ENCODE peak calls at places on chromosomes 7 and 10, in ten cellular contexts. Q, S, P, N, Z, W, K, H, L and D are unnamed samples.

GRCh38 chr7:22252886-22253536 is 103.9 kb downstream of the RAPGEF5 start:
- DNase-seq in S (no peak), K (no peak), W (no peak), H (no peak), Q (no peak), L (no peak), N (no peak), Z (no peak), P (no peak), D (no peak)

GRCh38 chr7:1897861-1898627 is 228.0 kb downstream of the ELFN1 start:
- DNase-seq in K (no peak), Q (no peak), L (no peak), N (no peak), Z (no peak), H (no peak), W (no peak), P (no peak), S (no peak), D (no peak)

GRCh38 chr10:129945941-129946760 is 17.9 kb downstream of the EBF3 start:
- DNase-seq in H (peak), S (no peak), N (no peak), L (no peak), K (no peak), Q (no peak), P (peak), Z (no peak), W (no peak), D (no peak)

GRCh38 chr7:1354661-1355567 is 104.4 kb downstream of the MICALL2 start:
- DNase-seq in N (no peak), H (peak), W (no peak), Z (no peak), L (no peak), S (no peak), Q (no peak), P (no peak), K (no peak), D (no peak)

GRCh38 chr10:102231357-102232318 is 5.5 kb downstream of the ELOVL3 start:
- DNase-seq in Z (no peak), K (peak), N (no peak), S (no peak), W (peak), Q (peak), L (no peak), H (peak), P (peak), D (no peak)

GRCh38 chr7:4150731-4151130 is 531.4 kb upstream of the FOXK1 start:
- DNase-seq in W (no peak), P (no peak), L (no peak), Z (no peak), Q (no peak), N (no peak), H (no peak), S (no peak), K (no peak), D (no peak)

GRCh38 chr7:141071855-141072547 is 1.9 kb upstream of the TMEM178B start:
- DNase-seq in Q (peak), N (no peak), L (no peak), S (peak), W (no peak), P (no peak), Z (no peak), K (no peak), H (no peak), D (no peak)

GRCh38 chr7:142885311-142886230 is at the start of gene TRPV6:
- DNase-seq in P (no peak), Q (peak), L (no peak), H (peak), S (peak), K (peak), N (no peak), W (no peak), Z (no peak), D (no peak)

GRCh38 chr10:97686301-97686961 is 610 bp downstream of the AVPI1 start:
- DNase-seq in W (peak), Z (no peak), L (no peak), S (no peak), K (no peak), Q (no peak), H (no peak), N (no peak), P (no peak), D (no peak)

GRCh38 chr7:122412441-122412840 is 107.9 kb upstream of the FEZF1 start:
- DNase-seq in N (no peak), Q (no peak), W (no peak), H (no peak), Z (no peak), S (no peak), K (no peak), L (peak), P (peak), D (no peak)

GRCh38 chr7:122442929-122443328 is 138.4 kb upstream of the FEZF1 start:
- DNase-seq in W (no peak), S (no peak), N (no peak), H (no peak), Z (no peak), Q (peak), K (no peak), P (no peak), L (no peak), D (no peak)

GRCh38 chr10:103153765-103154197 is 39.3 kb downstream of the NT5C2 start:
- DNase-seq in S (no peak), N (no peak), L (no peak), K (no peak), W (peak), H (no peak), P (peak), Q (peak), Z (no peak), D (no peak)

GRCh38 chr10:73998623-73999622 is 1.0 kb downstream of the VCL start:
- DNase-seq in L (peak), Z (no peak), P (peak), N (peak), Q (peak), K (peak), S (peak), W (peak), H (peak), D (no peak)

GRCh38 chr10:97365761-97366351 is 31.3 kb upstream of the FRAT2 start:
- DNase-seq in H (peak), S (no peak), W (no peak), Z (no peak), Q (no peak), N (no peak), L (no peak), K (no peak), P (no peak), D (no peak)

GRCh38 chr7:23713285-23714235 is 3.5 kb downstream of the STK31 start:
- DNase-seq in Q (no peak), P (peak), N (peak), K (no peak), H (no peak), L (peak), W (peak), S (no peak), Z (peak), D (peak)

GRCh38 chr10:25505466-25505865 is 330.7 kb downstream of the GPR158 start:
- DNase-seq in Q (no peak), N (no peak), K (no peak), S (no peak), L (no peak), Z (no peak), P (no peak), W (no peak), H (no peak), D (no peak)

GRCh38 chr7:64541438-64542359 is 21.2 kb downstream of the ZNF680 start:
- DNase-seq in L (peak), W (no peak), Q (no peak), P (peak), H (no peak), N (no peak), K (no peak), S (no peak), Z (peak), D (no peak)

GRCh38 chr7:6637544-6638229 is 569 bp downstream of the ZNF316 start:
- DNase-seq in H (peak), L (no peak), Q (peak), K (peak), N (no peak), S (no peak), Z (no peak), P (no peak), W (peak), D (no peak)

GRCh38 chr10:68403701-68404100 is 3.4 kb downstream of the RUFY2 start:
- DNase-seq in L (no peak), N (no peak), Z (no peak), K (no peak), W (no peak), H (no peak), P (no peak), S (no peak), Q (no peak), D (no peak)

GRCh38 chr10:24433705-24434104 is 224.8 kb downstream of the KIAA1217 start:
- DNase-seq in Q (no peak), W (no peak), H (no peak), S (no peak), Z (no peak), P (no peak), L (no peak), N (no peak), K (no peak), D (no peak)

GRCh38 chr10:17006631-17007161 is 122.9 kb downstream of the CUBN start:
- DNase-seq in H (no peak), L (no peak), P (peak), N (no peak), Q (no peak), K (no peak), Z (no peak), S (no peak), W (no peak), D (peak)

GRCh38 chr7:142793156-142793555 is 22.4 kb downstream of the PRSS2 start:
- DNase-seq in W (no peak), Q (no peak), L (peak), S (no peak), H (no peak), K (no peak), P (peak), N (no peak), Z (no peak), D (no peak)

GRCh38 chr10:102813734-102814455 is 23.3 kb downstream of the CYP17A1 start:
- DNase-seq in L (peak), H (no peak), W (no peak), P (peak), S (no peak), Z (no peak), K (no peak), Q (no peak), N (no peak), D (no peak)

GRCh38 chr7:27873981-27874957 is 134.3 kb downstream of the TAX1BP1 start:
- DNase-seq in W (peak), S (no peak), H (no peak), P (peak), Q (no peak), Z (peak), N (no peak), L (peak), K (peak), D (peak)

GRCh38 chr7:81648716-81649115 is 121.1 kb downstream of the HGF start:
- DNase-seq in P (peak), Z (no peak), N (no peak), K (no peak), S (no peak), Q (no peak), H (no peak), W (no peak), L (no peak), D (no peak)

DNA sequence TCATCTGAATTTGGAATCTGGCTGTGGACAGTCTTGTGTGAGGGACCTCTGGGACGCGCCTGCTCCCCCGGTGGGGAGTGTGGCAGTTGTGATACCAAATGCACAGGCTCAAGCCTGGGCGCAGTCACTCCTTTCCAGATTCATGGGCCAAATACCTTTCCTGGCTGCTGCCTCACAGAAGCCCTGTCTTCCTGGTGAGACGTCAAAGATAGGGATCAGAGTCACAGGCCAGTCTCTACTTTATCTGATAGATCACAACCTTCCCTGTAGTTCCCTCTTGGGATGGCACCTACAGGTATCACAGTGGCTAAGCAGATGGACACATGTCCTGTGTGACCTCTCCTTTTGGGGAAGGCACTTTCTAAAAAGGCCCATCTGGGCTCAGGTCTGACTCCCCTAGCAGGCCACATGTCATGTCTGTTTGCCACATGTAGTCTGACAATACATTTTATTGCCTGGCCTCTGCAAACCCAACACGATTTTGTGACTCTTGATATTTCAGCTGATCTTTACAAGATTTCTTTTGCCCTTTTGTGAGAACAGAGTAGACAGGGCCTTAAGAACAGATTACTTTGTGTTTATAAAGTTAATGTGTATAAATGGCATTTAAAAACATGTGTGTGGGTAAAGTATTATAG is 150.1 kb downstream of the SNX10 start:
- DNase-seq in P (no peak), N (no peak), S (no peak), Z (no peak), Q (no peak), L (no peak), K (no peak), W (no peak), H (no peak), D (no peak)
- TF ChIP-seq CTCF in P (no peak), N (no peak), S (no peak), Z (no peak), Q (no peak), L (no peak), K (no peak), W (no peak), H (no peak), D (no peak)

GRCh38 chr7:73599916-73600315 is 21.5 kb upstream of the TBL2 start:
- DNase-seq in Q (no peak), W (no peak), L (no peak), H (no peak), N (no peak), S (no peak), P (no peak), Z (no peak), K (no peak), D (no peak)
- H3K4me3 ChIP-seq in Q (no peak), W (no peak), L (no peak), H (no peak), N (no peak), S (no peak), P (no peak), Z (no peak), K (no peak), D (no peak)

GRCh38 chr7:48337012-48337621 is 165.9 kb downstream of the ABCA13 start:
- DNase-seq in S (no peak), Q (peak), P (peak), N (no peak), H (no peak), Z (no peak), W (peak), L (peak), K (no peak), D (no peak)
- TF ChIP-seq CTCF in S (peak), Q (peak), P (peak), N (peak), H (no peak), Z (peak), W (peak), L (peak), K (no peak), D (peak)

DNA sequence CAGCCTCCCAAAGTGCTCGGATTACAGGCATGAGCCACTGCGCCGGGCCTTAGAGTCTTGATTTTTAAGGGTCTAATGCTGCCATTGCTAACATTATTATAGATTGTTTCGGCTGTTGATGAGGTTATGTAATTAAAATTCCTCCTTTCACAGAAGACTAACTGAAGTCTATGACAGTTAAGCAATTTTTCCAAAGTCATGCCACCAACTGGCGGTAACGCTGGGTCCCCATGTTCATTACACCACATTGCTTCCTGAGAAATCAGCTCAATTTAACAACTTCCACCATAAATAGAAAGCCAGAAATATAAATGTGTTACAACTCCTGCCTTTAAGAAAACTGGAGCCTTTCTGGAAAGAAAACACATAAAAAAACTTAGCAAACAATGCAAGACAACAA is 3.5 kb downstream of the ERLIN1 start:
- DNase-seq in S (no peak), H (no peak), Z (no peak), K (no peak), P (no peak), N (no peak), W (no peak), Q (no peak), L (no peak), D (no peak)
- H3K4me3 ChIP-seq in S (no peak), H (no peak), Z (no peak), K (no peak), P (no peak), N (no peak), W (no peak), Q (no peak), L (no peak), D (no peak)

GRCh38 chr10:3090914-3091313 is 23.6 kb downstream of the PFKP start:
- DNase-seq in W (peak), N (no peak), K (peak), Q (peak), P (peak), S (peak), L (no peak), Z (no peak), H (no peak), D (no peak)
- TF ChIP-seq CTCF in W (no peak), N (no peak), K (no peak), Q (no peak), P (no peak), S (no peak), L (no peak), Z (no peak), H (no peak), D (no peak)